ENCODE peak calls at places on chromosomes 7 and 10, in five cellular contexts. C, N, I, H and V are unnamed samples.

GRCh38 chr7:77797734-77798393 is 370 bp downstream of the TMEM60 start:
- DNase-seq in N (peak), I (no peak), H (no peak), C (no peak), V (peak)

GRCh38 chr10:29680091-29680490 is 45.3 kb upstream of the SVIL start:
- DNase-seq in C (no peak), I (no peak), N (no peak), H (no peak), V (no peak)

GRCh38 chr10:97651773-97652172 is 11.3 kb downstream of the PI4K2A start:
- DNase-seq in H (no peak), C (no peak), I (no peak), N (no peak), V (no peak)

GRCh38 chr10:32055478-32056135 is 618 bp downstream of the KIF5B start:
- DNase-seq in H (no peak), I (peak), N (peak), C (peak), V (peak)

GRCh38 chr7:5596046-5596895 is 172.6 kb upstream of the TNRC18 start:
- DNase-seq in I (peak), N (peak), H (peak), C (peak), V (peak)

GRCh38 chr7:106774768-106775551 is 90.1 kb upstream of the PIK3CG start:
- DNase-seq in I (no peak), H (no peak), N (no peak), C (no peak), V (peak)

GRCh38 chr10:33661580-33662269 is 327.3 kb upstream of the NRP1 start:
- DNase-seq in N (peak), C (no peak), I (no peak), H (peak), V (no peak)

GRCh38 chr7:144957998-144958397 is 122.1 kb upstream of the TPK1 start:
- DNase-seq in I (no peak), C (no peak), N (no peak), H (no peak), V (no peak)

GRCh38 chr7:40009301-40009700 is 59.2 kb downstream of the CDK13 start:
- DNase-seq in H (no peak), C (no peak), N (no peak), I (no peak), V (no peak)

GRCh38 chr10:85043207-85043606 is 714.8 kb downstream of the CCSER2 start:
- DNase-seq in C (no peak), N (no peak), I (no peak), H (no peak), V (no peak)

GRCh38 chr7:142461437-142461836 is 203.6 kb upstream of the PRSS58 start:
- DNase-seq in H (peak), I (no peak), C (no peak), N (no peak), V (no peak)

GRCh38 chr7:76073335-76073990 is 25.6 kb downstream of the MDH2 start:
- DNase-seq in N (peak), C (no peak), I (no peak), H (no peak), V (no peak)

GRCh38 chr10:113034008-113034407 is 84.0 kb downstream of the TCF7L2 start:
- DNase-seq in N (no peak), I (no peak), H (no peak), C (no peak), V (no peak)

GRCh38 chr10:35606423-35606822 is 1.3 kb downstream of the GJD4 start:
- DNase-seq in N (no peak), I (no peak), C (no peak), H (no peak), V (no peak)